ENCODE peak calls at places on chromosomes 16 and 17, in six cellular contexts. E, D, M, O, F and L are unnamed samples.

GRCh38 chr17:57563968-57564367 is 181.1 kb downstream of the CCDC182 start:
- DNase-seq in D (no peak), F (no peak), M (no peak), O (no peak), E (no peak), L (no peak)

GRCh38 chr16:53913082-53913870 is 209.3 kb downstream of the FTO start:
- DNase-seq in F (no peak), E (peak), O (no peak), M (no peak), D (no peak), L (peak)

GRCh38 chr17:36697907-36698526 is 96.6 kb downstream of the MRM1 start:
- DNase-seq in M (no peak), O (no peak), E (no peak), D (no peak), F (no peak), L (peak)

GRCh38 chr17:67511012-67511411 is 133.9 kb downstream of the PITPNC1 start:
- DNase-seq in O (no peak), M (no peak), E (no peak), D (no peak), F (no peak), L (no peak)

GRCh38 chr16:3465911-3466584 is 22.6 kb downstream of the NAA60 start:
- DNase-seq in E (no peak), M (no peak), O (no peak), D (no peak), F (no peak), L (no peak)

GRCh38 chr16:55912022-55912421 is 36.8 kb upstream of the CES5A start:
- DNase-seq in M (no peak), D (no peak), F (no peak), O (no peak), E (no peak), L (no peak)

GRCh38 chr17:7307686-7308624 is 527 bp downstream of the EIF5A start:
- DNase-seq in F (peak), D (no peak), O (peak), M (peak), E (no peak), L (peak)

GRCh38 chr17:65515959-65516948 is 45.2 kb downstream of the AXIN2 start:
- DNase-seq in E (peak), D (peak), M (no peak), F (no peak), O (no peak), L (no peak)

GRCh38 chr16:47565454-47565853 is 104.3 kb downstream of the PHKB start:
- DNase-seq in F (no peak), E (no peak), D (no peak), O (no peak), M (peak), L (peak)

GRCh38 chr17:57944796-57945362 is 10.3 kb downstream of the CUEDC1 start:
- DNase-seq in O (no peak), D (no peak), M (no peak), E (no peak), F (no peak), L (no peak)

GRCh38 chr16:337437-337836 is 15.1 kb downstream of the AXIN1 start:
- DNase-seq in F (no peak), O (no peak), M (no peak), E (no peak), D (no peak), L (no peak)

GRCh38 chr17:7557825-7558543 is 566 bp upstream of the TNFSF13 start:
- DNase-seq in M (no peak), D (peak), E (peak), F (no peak), O (no peak), L (peak)

GRCh38 chr17:77556408-77557068 is 402.0 kb upstream of the TNRC6C start:
- DNase-seq in M (no peak), E (no peak), O (no peak), D (no peak), F (no peak), L (no peak)

GRCh38 chr17:44086364-44087311 is 16.1 kb downstream of the G6PC3 start:
- DNase-seq in M (peak), D (no peak), E (peak), O (peak), F (peak), L (peak)

GRCh38 chr17:74859439-74860228 is at the start of gene GRIN2C:
- DNase-seq in E (no peak), F (peak), D (no peak), O (peak), M (peak), L (peak)

GRCh38 chr16:68086336-68086821 is 1.2 kb downstream of the NFATC3 start:
- DNase-seq in E (no peak), F (no peak), O (no peak), M (peak), D (peak), L (peak)

GRCh38 chr16:4923853-4924252 is 13.1 kb downstream of the PPL start:
- DNase-seq in D (no peak), F (no peak), M (no peak), E (no peak), O (no peak), L (no peak)

GRCh38 chr17:43674394-43674793 is 12.7 kb upstream of the MEOX1 start:
- DNase-seq in E (no peak), F (no peak), O (no peak), M (no peak), D (no peak), L (no peak)

GRCh38 chr16:4298761-4299522 is 16.9 kb upstream of the GLIS2 start:
- DNase-seq in O (no peak), D (peak), E (no peak), M (no peak), F (no peak), L (peak)

GRCh38 chr17:78236362-78237127 is 5.1 kb downstream of the TMEM235 start:
- DNase-seq in M (no peak), F (no peak), D (no peak), O (no peak), E (no peak), L (no peak)

GRCh38 chr16:58912571-58912970 is 178.5 kb upstream of the GOT2 start:
- DNase-seq in E (no peak), F (no peak), D (no peak), O (no peak), M (no peak), L (no peak)

GRCh38 chr17:42561908-42562844 is at the start of gene COASY:
- DNase-seq in O (peak), M (peak), E (peak), F (peak), D (peak), L (peak)